ENCODE peak calls at places on chromosomes 3 and 15, in six cellular contexts. T is upper lobe of right lung, A is H9, P is fibroblast of villous mesenchyme, Y is nephron progenitor cell, M is endodermal cell. F is an unnamed sample.

GRCh38 chr3:168025076-168025475 is 70.6 kb downstream of the GOLIM4 start:
- DNase-seq in T (no peak), A (no peak), P (peak), Y (no peak), M (no peak), F (no peak)

GRCh38 chr3:111667621-111668239 is 72.6 kb upstream of the ZBED2 start:
- DNase-seq in T (no peak), A (no peak), P (peak), Y (no peak), M (no peak), F (no peak)

GRCh38 chr3:133494469-133494868 is 79.0 kb upstream of the CDV3 start:
- DNase-seq in T (no peak), A (peak), P (peak), Y (peak), M (peak), F (no peak)

GRCh38 chr15:66883322-66883911 is 181.4 kb downstream of the SMAD6 start:
- DNase-seq in T (peak), A (peak), P (peak), Y (peak), M (peak), F (peak)

GRCh38 chr3:106824856-106825255 is 552.4 kb upstream of the CCDC54 start:
- DNase-seq in T (no peak), A (peak), P (peak), Y (no peak), M (peak), F (no peak)

GRCh38 chr3:22117091-22117490 is 366.1 kb upstream of the ZNF385D start:
- DNase-seq in T (no peak), A (no peak), P (no peak), Y (no peak), M (no peak), F (no peak)

GRCh38 chr3:25604107-25604805 is 60.5 kb downstream of the TOP2B start:
- DNase-seq in T (no peak), A (no peak), P (peak), Y (no peak), M (no peak), F (peak)

GRCh38 chr15:86654501-86654900 is 574.8 kb downstream of the AGBL1 start:
- DNase-seq in T (no peak), A (no peak), P (no peak), Y (no peak), M (no peak), F (no peak)

GRCh38 chr3:55505776-55506175 is 18.7 kb upstream of the WNT5A start:
- DNase-seq in T (no peak), A (no peak), P (no peak), Y (no peak), M (no peak), F (no peak)

GRCh38 chr3:126309861-126310655 is 47.1 kb downstream of the KLF15 start:
- DNase-seq in T (no peak), A (no peak), P (no peak), Y (no peak), M (no peak), F (no peak)

GRCh38 chr3:43062556-43063040 is 43.3 kb downstream of the POMGNT2 start:
- DNase-seq in T (no peak), A (no peak), P (no peak), Y (no peak), M (peak), F (no peak)

GRCh38 chr3:31704651-31705179 is 172.0 kb downstream of the STT3B start:
- DNase-seq in T (peak), A (no peak), P (peak), Y (no peak), M (no peak), F (peak)

GRCh38 chr3:63609408-63609807 is 43.1 kb upstream of the SNTN start:
- DNase-seq in T (no peak), A (no peak), P (no peak), Y (no peak), M (no peak), F (no peak)

GRCh38 chr3:3648961-3649360 is 150.3 kb upstream of the LRRN1 start:
- DNase-seq in T (no peak), A (no peak), P (no peak), Y (no peak), M (no peak), F (no peak)

GRCh38 chr3:27680517-27681246 is 41.4 kb downstream of the EOMES start:
- DNase-seq in T (no peak), A (peak), P (no peak), Y (no peak), M (peak), F (no peak)

GRCh38 chr3:136070953-136071949 is 105.7 kb downstream of the PPP2R3A start:
- DNase-seq in T (no peak), A (no peak), P (peak), Y (no peak), M (peak), F (no peak)

GRCh38 chr3:102195198-102195948 is 239.4 kb upstream of the ZPLD1 start:
- DNase-seq in T (peak), A (no peak), P (no peak), Y (no peak), M (no peak), F (no peak)

GRCh38 chr15:67033012-67033411 is 32.4 kb upstream of the SMAD3 start:
- DNase-seq in T (no peak), A (peak), P (no peak), Y (no peak), M (no peak), F (no peak)

GRCh38 chr3:194871864-194872668 is 186.4 kb downstream of the FAM43A start:
- DNase-seq in T (no peak), A (no peak), P (peak), Y (no peak), M (peak), F (peak)

GRCh38 chr15:70063284-70063991 is 34.3 kb downstream of the TLE3 start:
- DNase-seq in T (peak), A (no peak), P (no peak), Y (no peak), M (no peak), F (no peak)

GRCh38 chr3:197734667-197735318 is 1.9 kb downstream of the RUBCN start:
- DNase-seq in T (peak), A (no peak), P (no peak), Y (no peak), M (no peak), F (no peak)

GRCh38 chr3:101011086-101011485 is 17.9 kb upstream of the ABI3BP start:
- DNase-seq in T (no peak), A (no peak), P (peak), Y (no peak), M (no peak), F (peak)

GRCh38 chr15:40046721-40047412 is 7.9 kb upstream of the SRP14 start:
- DNase-seq in T (no peak), A (no peak), P (peak), Y (no peak), M (no peak), F (no peak)

GRCh38 chr3:55704521-55704920 is 217.4 kb upstream of the WNT5A start:
- DNase-seq in T (no peak), A (no peak), P (no peak), Y (no peak), M (no peak), F (no peak)

GRCh38 chr15:82571722-82572222 is 31.5 kb upstream of the RPS17 start:
- DNase-seq in T (peak), A (peak), P (peak), Y (peak), M (peak), F (peak)

GRCh38 chr3:169575381-169575780 is 88.1 kb downstream of the MECOM start:
- DNase-seq in T (no peak), A (no peak), P (peak), Y (no peak), M (peak), F (no peak)

GRCh38 chr3:147407107-147407494 is 758 bp upstream of the ZIC4 start:
- DNase-seq in T (no peak), A (no peak), P (no peak), Y (no peak), M (peak), F (no peak)

GRCh38 chr15:32986147-32986546 is 208.4 kb downstream of the FMN1 start:
- DNase-seq in T (no peak), A (no peak), P (peak), Y (no peak), M (no peak), F (no peak)

GRCh38 chr3:34260991-34261365 is 462.5 kb downstream of the PDCD6IP start:
- DNase-seq in T (no peak), A (no peak), P (no peak), Y (no peak), M (no peak), F (no peak)

GRCh38 chr3:37997791-37998370 is 7.3 kb downstream of the VILL start:
- DNase-seq in T (peak), A (no peak), P (no peak), Y (no peak), M (peak), F (no peak)

GRCh38 chr3:154615451-154615850 is 185.5 kb upstream of the GPR149 start:
- DNase-seq in T (no peak), A (no peak), P (no peak), Y (no peak), M (no peak), F (no peak)

GRCh38 chr15:98727115-98728040 is 79.0 kb downstream of the IGF1R start:
- DNase-seq in T (peak), A (peak), P (peak), Y (peak), M (peak), F (peak)

GRCh38 chr3:148372476-148372875 is 325.2 kb upstream of the AGTR1 start:
- DNase-seq in T (no peak), A (no peak), P (no peak), Y (no peak), M (peak), F (no peak)

GRCh38 chr3:188207941-188208750 is 54.2 kb downstream of the LPP start:
- DNase-seq in T (no peak), A (peak), P (no peak), Y (no peak), M (peak), F (no peak)

GRCh38 chr3:188208751-188209433 is 54.9 kb downstream of the LPP start:
- DNase-seq in T (no peak), A (no peak), P (no peak), Y (no peak), M (no peak), F (no peak)

GRCh38 chr3:188204516-188204915 is 50.6 kb downstream of the LPP start:
- DNase-seq in T (no peak), A (no peak), P (no peak), Y (no peak), M (no peak), F (no peak)

GRCh38 chr3:188206787-188207186 is 52.8 kb downstream of the LPP start:
- DNase-seq in T (no peak), A (no peak), P (no peak), Y (no peak), M (no peak), F (no peak)

GRCh38 chr3:188205992-188206416 is 52.0 kb downstream of the LPP start:
- DNase-seq in T (no peak), A (peak), P (no peak), Y (no peak), M (peak), F (no peak)
- TF ChIP-seq CTCF in T (peak), A (peak), P (peak), Y (no peak), M (peak), F (no peak)

GRCh38 chr3:39810647-39811161 is 1.3 kb downstream of the MYRIP start:
- DNase-seq in T (no peak), A (peak), P (no peak), Y (no peak), M (peak), F (no peak)

GRCh38 chr3:39811561-39811960 is 2.2 kb downstream of the MYRIP start:
- DNase-seq in T (no peak), A (no peak), P (no peak), Y (no peak), M (no peak), F (no peak)

GRCh38 chr3:39809995-39810595 is 686 bp downstream of the MYRIP start:
- DNase-seq in T (peak), A (peak), P (no peak), Y (peak), M (peak), F (no peak)

GRCh38 chr3:39814007-39814406 is 4.6 kb downstream of the MYRIP start:
- DNase-seq in T (no peak), A (no peak), P (no peak), Y (no peak), M (no peak), F (no peak)

GRCh38 chr3:39812537-39812936 is 3.1 kb downstream of the MYRIP start:
- DNase-seq in T (no peak), A (no peak), P (no peak), Y (no peak), M (peak), F (no peak)
- TF ChIP-seq CTCF in T (peak), A (peak), P (peak), Y (no peak), M (peak), F (peak)

DNA sequence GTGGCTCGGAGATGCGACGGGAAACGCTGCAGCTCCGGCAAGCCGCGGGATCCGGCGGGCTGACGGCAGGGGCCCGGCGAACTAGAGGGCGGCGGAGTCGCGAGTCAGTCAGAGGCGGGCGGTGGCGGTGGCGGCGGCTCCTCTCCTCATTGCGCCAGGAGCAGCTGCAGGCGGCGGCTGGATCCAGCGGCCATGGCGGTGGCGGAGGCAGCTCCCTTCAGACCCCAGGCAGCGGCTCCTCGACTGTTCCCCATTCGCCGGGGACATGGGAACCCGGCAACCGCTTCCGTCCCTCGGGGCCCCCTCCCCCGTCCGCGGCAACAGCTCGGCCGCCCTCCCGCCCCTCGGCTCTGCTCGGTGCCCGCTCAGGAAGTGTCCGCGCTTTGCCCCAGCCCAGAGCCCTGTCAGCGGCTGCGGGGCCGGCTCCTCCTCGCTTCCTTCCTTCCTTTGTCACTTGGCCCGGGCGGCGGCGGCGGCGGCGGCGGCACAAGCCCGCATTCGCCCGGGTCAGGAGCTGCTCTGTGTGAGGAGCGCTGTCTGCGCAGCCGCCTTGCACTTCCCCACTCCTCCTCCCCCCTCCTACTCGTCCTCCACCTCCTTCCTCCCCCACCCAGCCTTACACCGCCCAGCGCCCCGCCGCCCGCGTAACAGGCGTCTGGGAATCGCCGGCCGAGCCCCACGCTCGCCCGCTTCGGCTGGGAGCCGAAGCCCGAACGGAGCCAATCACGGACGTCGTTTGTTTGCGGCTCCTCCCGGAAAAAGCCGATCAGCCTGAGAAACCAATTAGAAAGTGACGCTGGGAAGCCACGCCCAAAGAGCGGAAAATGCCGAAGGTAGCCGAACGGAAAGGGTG is at the start of gene GSK3B:
- DNase-seq in T (peak), A (peak), P (no peak), Y (peak), M (peak), F (no peak)
- TF ChIP-seq CTCF in T (no peak), A (no peak), P (no peak), Y (no peak), M (no peak), F (no peak)

GRCh38 chr3:89046661-89047060 is 60.8 kb upstream of the EPHA3 start:
- DNase-seq in T (no peak), A (no peak), P (no peak), Y (no peak), M (no peak), F (no peak)

GRCh38 chr3:89043406-89043947 is 63.9 kb upstream of the EPHA3 start:
- DNase-seq in T (no peak), A (no peak), P (no peak), Y (no peak), M (no peak), F (no peak)

DNA sequence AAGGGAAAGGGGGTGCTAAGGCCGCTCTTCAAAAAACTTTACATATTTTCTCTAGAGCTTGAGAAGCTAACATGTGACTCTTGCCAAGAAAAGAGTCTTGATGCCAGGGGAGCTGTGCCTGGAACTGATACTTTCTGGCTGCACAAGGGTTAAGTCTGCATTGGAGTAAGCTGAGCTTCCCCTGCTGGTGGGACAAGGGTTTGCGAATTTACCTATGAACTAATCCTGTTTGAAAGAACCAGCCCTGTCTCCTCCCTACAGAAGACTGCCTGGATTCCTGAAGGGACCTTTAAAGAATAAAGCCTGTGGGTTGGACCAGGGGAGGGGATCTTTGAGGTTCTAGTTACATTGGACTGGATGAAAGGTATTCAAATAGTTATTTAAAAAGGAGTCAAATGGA is 58.3 kb upstream of the EPHA3 start:
- DNase-seq in T (no peak), A (peak), P (peak), Y (peak), M (peak), F (no peak)
- TF ChIP-seq CTCF in T (no peak), A (peak), P (peak), Y (peak), M (peak), F (peak)

DNA sequence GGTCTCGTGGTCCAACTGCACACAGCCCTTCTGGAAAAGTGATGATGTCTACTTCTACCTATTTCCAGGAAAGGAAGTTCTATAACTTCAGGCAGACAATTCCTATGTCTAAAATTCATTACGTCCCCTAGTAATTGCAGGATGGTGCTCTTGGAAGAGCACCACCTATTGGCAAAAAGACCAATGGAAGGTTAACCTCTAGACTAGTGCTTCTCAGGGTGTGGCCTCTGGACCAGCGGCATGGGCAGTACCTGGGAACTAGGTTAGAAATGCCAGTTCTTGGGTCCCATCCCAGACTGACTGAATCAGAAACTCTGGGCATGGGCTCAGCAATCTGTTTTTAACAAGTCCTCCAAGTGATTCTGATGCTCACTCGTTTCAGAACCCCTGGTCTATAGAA is 258.3 kb upstream of the ICE2 start:
- DNase-seq in T (no peak), A (no peak), P (no peak), Y (no peak), M (no peak), F (no peak)
- TF ChIP-seq CTCF in T (no peak), A (peak), P (no peak), Y (no peak), M (peak), F (no peak)

DNA sequence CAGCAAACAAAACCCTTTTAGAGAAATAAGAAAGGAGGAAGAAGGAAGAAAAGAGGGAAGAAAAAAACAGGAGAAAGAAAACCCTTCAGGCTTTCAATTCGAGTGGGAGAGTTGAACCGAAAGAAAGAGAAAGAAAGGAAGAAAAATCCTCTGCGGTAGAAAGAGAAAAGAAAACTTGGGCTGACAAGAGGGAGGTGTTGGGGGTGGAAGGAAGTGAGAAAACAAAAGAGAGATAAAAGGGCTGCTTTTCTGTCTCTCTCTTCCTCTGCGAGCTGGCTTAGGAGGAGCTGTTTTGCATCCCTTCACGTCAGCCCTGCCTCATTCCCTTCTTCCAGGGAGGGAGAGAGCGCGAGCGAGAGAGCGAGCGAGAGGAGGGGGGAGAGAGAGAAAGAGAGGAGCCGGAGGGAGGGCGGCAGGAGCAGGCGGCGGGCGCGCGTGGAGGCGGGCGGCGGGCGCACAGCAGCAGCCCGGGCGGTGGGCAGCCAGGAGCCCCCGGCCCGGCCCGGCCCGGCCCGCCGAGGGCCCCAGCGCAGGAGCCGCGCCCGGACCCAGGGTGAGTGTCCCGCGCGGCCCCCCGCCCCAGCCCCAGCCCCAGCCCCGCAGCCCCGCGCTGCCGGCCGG is at the start of gene ZNF710:
- DNase-seq in T (peak), A (peak), P (peak), Y (peak), M (peak), F (peak)
- TF ChIP-seq CTCF in T (no peak), A (no peak), P (no peak), Y (no peak), M (no peak), F (no peak)

F was measured in AG09319.